ENCODE peak calls at places on chromosomes 2 and 18, in four cellular contexts. One of them, this sample, is unnamed.

GRCh38 chr18:78685980-78686530 is 293.6 kb upstream of the SALL3 start:
- DNase-seq in stomach: peak; percentile 19
- DNase-seq in heart left ventricle: no peak
- DNase-seq in NB4: no peak
- DNase-seq in this sample: no peak

GRCh38 chr2:208025814-208026184 is 472 bp upstream of the PLEKHM3 start:
- DNase-seq in stomach: no peak
- DNase-seq in heart left ventricle: no peak
- DNase-seq in NB4: peak; percentile 56
- DNase-seq in this sample: no peak

GRCh38 chr2:37471994-37472393 is 127.6 kb downstream of the QPCT start:
- DNase-seq in stomach: no peak
- DNase-seq in heart left ventricle: no peak
- DNase-seq in NB4: peak; percentile 43
- DNase-seq in this sample: no peak

GRCh38 chr2:172179045-172179742 is 76.5 kb upstream of the DLX2 start:
- DNase-seq in stomach: no peak
- DNase-seq in heart left ventricle: no peak
- DNase-seq in NB4: peak; percentile 12
- DNase-seq in this sample: no peak

GRCh38 chr2:122737429-122738077 is 982.1 kb downstream of the TSN start:
- DNase-seq in stomach: no peak
- DNase-seq in heart left ventricle: no peak
- DNase-seq in NB4: no peak
- DNase-seq in this sample: no peak

GRCh38 chr2:121335294-121336290 is 50.6 kb upstream of the TFCP2L1 start:
- DNase-seq in stomach: peak; percentile 24
- DNase-seq in heart left ventricle: no peak
- DNase-seq in NB4: no peak
- DNase-seq in this sample: no peak

GRCh38 chr18:9647496-9648323 is 33.4 kb upstream of the PPP4R1 start:
- DNase-seq in stomach: no peak
- DNase-seq in heart left ventricle: no peak
- DNase-seq in NB4: peak; percentile 8
- DNase-seq in this sample: no peak

GRCh38 chr2:6069354-6069753 is 377.2 kb downstream of the SOX11 start:
- DNase-seq in stomach: no peak
- DNase-seq in heart left ventricle: no peak
- DNase-seq in NB4: no peak
- DNase-seq in this sample: no peak

GRCh38 chr2:155377178-155377780 is 678.8 kb downstream of the KCNJ3 start:
- DNase-seq in stomach: no peak
- DNase-seq in heart left ventricle: no peak
- DNase-seq in NB4: peak; percentile 34
- DNase-seq in this sample: no peak

GRCh38 chr2:115807302-115807701 is 1364.9 kb downstream of the DPP10 start:
- DNase-seq in stomach: no peak
- DNase-seq in heart left ventricle: no peak
- DNase-seq in NB4: no peak
- DNase-seq in this sample: no peak

GRCh38 chr2:11683966-11684365 is 14.0 kb upstream of the NTSR2 start:
- DNase-seq in stomach: peak; percentile 17
- DNase-seq in heart left ventricle: no peak
- DNase-seq in NB4: no peak
- DNase-seq in this sample: no peak

GRCh38 chr2:28643324-28643723 is 108.3 kb upstream of the PPP1CB start:
- DNase-seq in stomach: peak; percentile 54
- DNase-seq in heart left ventricle: no peak
- DNase-seq in NB4: no peak
- DNase-seq in this sample: no peak

GRCh38 chr2:149438260-149438960 is 108.0 kb downstream of the LYPD6 start:
- DNase-seq in stomach: no peak
- DNase-seq in heart left ventricle: no peak
- DNase-seq in NB4: peak; percentile 49
- DNase-seq in this sample: no peak

GRCh38 chr2:36438454-36438977 is 82.9 kb downstream of the CRIM1 start:
- DNase-seq in stomach: no peak
- DNase-seq in heart left ventricle: no peak
- DNase-seq in NB4: no peak
- DNase-seq in this sample: no peak

GRCh38 chr2:75562513-75562864 is 1.8 kb upstream of the EVA1A start:
- DNase-seq in stomach: no peak
- DNase-seq in heart left ventricle: no peak
- DNase-seq in NB4: no peak
- DNase-seq in this sample: peak; percentile 88

GRCh38 chr18:79511671-79512301 is 116.1 kb downstream of the NFATC1 start:
- DNase-seq in stomach: peak; percentile 43
- DNase-seq in heart left ventricle: no peak
- DNase-seq in NB4: peak; percentile 28
- DNase-seq in this sample: no peak

GRCh38 chr2:104944495-104944894 is 90.6 kb downstream of the POU3F3 start:
- DNase-seq in stomach: no peak
- DNase-seq in heart left ventricle: no peak
- DNase-seq in NB4: peak; percentile 24
- DNase-seq in this sample: no peak

GRCh38 chr2:43186679-43187374 is 39.6 kb downstream of the ZFP36L2 start:
- DNase-seq in stomach: no peak
- DNase-seq in heart left ventricle: no peak
- DNase-seq in NB4: peak; percentile 58
- DNase-seq in this sample: no peak

GRCh38 chr2:66555076-66555475 is 120.2 kb downstream of the MEIS1 start:
- DNase-seq in stomach: no peak
- DNase-seq in heart left ventricle: no peak
- DNase-seq in NB4: no peak
- DNase-seq in this sample: no peak

GRCh38 chr2:61758991-61759390 is 94.9 kb downstream of the FAM161A start:
- DNase-seq in stomach: no peak
- DNase-seq in heart left ventricle: no peak
- DNase-seq in NB4: peak; percentile 67
- DNase-seq in this sample: no peak

GRCh38 chr18:56269958-56270357 is 368.4 kb downstream of the TXNL1 start:
- DNase-seq in stomach: no peak
- DNase-seq in heart left ventricle: no peak
- DNase-seq in NB4: no peak
- DNase-seq in this sample: no peak

GRCh38 chr2:241844066-241844728 is 14.5 kb downstream of the PDCD1 start:
- DNase-seq in stomach: peak; percentile 77
- DNase-seq in heart left ventricle: peak; percentile 84
- DNase-seq in NB4: peak; percentile 87
- DNase-seq in this sample: no peak

GRCh38 chr2:31235504-31235902 is 1.6 kb downstream of the EHD3 start:
- DNase-seq in stomach: no peak
- DNase-seq in heart left ventricle: no peak
- DNase-seq in NB4: peak; percentile 21
- DNase-seq in this sample: no peak

GRCh38 chr2:100031604-100032003 is 110.8 kb downstream of the AFF3 start:
- DNase-seq in stomach: no peak
- DNase-seq in heart left ventricle: no peak
- DNase-seq in NB4: no peak
- DNase-seq in this sample: no peak

GRCh38 chr18:43108882-43109281 is 6.6 kb downstream of the RIT2 start:
- DNase-seq in stomach: no peak
- DNase-seq in heart left ventricle: no peak
- DNase-seq in NB4: no peak
- DNase-seq in this sample: no peak
- TF ChIP-seq CTCF in stomach: no peak
- TF ChIP-seq CTCF in heart left ventricle: no peak
- TF ChIP-seq CTCF in NB4: no peak
- TF ChIP-seq CTCF in this sample: no peak

GRCh38 chr2:219499058-219499307 is 292 bp downstream of the GMPPA start:
- DNase-seq in stomach: no peak
- DNase-seq in heart left ventricle: peak; percentile 26
- DNase-seq in NB4: no peak
- DNase-seq in this sample: no peak
- TF ChIP-seq POLR2A in stomach: no peak
- TF ChIP-seq POLR2A in heart left ventricle: no peak
- TF ChIP-seq POLR2A in NB4: no peak
- TF ChIP-seq POLR2A in this sample: no peak

DNA sequence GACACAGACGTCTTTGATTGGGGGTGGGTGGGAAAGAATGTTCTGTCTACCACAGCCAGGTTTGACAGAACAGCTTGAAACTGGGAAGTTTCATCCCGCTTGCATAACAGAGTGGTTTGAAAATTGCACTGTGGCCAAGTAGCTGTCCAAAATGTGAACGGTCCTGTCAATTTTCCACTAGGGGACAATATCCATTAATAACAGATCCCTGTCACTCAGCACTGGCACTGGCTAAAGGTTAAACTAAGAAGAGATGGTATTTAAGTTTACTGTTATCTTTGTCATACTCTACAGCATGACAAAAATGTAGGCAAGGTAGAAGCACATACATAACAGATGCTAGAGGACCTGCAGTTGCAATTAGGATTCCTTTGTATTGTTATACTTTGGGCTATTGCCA is 55.6 kb upstream of the ACMSD start:
- DNase-seq in stomach: no peak
- DNase-seq in heart left ventricle: no peak
- DNase-seq in NB4: peak; percentile 67
- DNase-seq in this sample: no peak
- TF ChIP-seq CTCF in stomach: peak; percentile 51
- TF ChIP-seq CTCF in heart left ventricle: peak; percentile 20
- TF ChIP-seq CTCF in NB4: peak; percentile 39
- TF ChIP-seq CTCF in this sample: no peak

GRCh38 chr18:58843662-58844035 is 21.0 kb upstream of the ZNF532 start:
- DNase-seq in stomach: no peak
- DNase-seq in heart left ventricle: no peak
- DNase-seq in NB4: no peak
- DNase-seq in this sample: no peak

GRCh38 chr18:58844871-58845270 is 19.8 kb upstream of the ZNF532 start:
- DNase-seq in stomach: no peak
- DNase-seq in heart left ventricle: no peak
- DNase-seq in NB4: no peak
- DNase-seq in this sample: no peak

GRCh38 chr18:58838165-58838860 is 26.4 kb upstream of the ZNF532 start:
- DNase-seq in stomach: no peak
- DNase-seq in heart left ventricle: no peak
- DNase-seq in NB4: no peak
- DNase-seq in this sample: no peak

GRCh38 chr18:58842978-58843661 is 21.6 kb upstream of the ZNF532 start:
- DNase-seq in stomach: no peak
- DNase-seq in heart left ventricle: peak; percentile 71
- DNase-seq in NB4: no peak
- DNase-seq in this sample: no peak

GRCh38 chr18:58838946-58839345 is 25.7 kb upstream of the ZNF532 start:
- DNase-seq in stomach: no peak
- DNase-seq in heart left ventricle: no peak
- DNase-seq in NB4: no peak
- DNase-seq in this sample: no peak
- TF ChIP-seq POLR2A in stomach: no peak
- TF ChIP-seq POLR2A in heart left ventricle: no peak
- TF ChIP-seq POLR2A in NB4: no peak
- TF ChIP-seq POLR2A in this sample: no peak

DNA sequence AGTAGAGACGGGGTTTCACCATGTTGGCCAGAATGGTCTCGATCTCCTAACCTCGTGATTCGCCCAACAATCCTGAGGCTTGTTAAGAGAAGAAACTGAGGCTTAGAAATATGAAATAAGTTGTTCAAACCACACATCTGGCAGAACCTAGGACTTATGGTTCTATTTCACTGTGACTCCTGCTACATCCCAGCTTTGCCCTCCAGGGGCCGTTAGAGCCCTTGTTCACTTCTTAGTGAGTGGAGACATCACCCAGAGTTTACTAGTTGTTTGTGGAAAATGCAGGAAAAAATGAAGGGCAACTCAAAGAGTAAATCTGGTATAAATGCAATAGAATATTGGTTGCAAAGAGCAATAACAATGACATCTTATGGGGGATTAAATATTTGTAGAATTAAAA is 43.9 kb downstream of the MARCHF4 start:
- DNase-seq in stomach: no peak
- DNase-seq in heart left ventricle: no peak
- DNase-seq in NB4: no peak
- DNase-seq in this sample: peak; percentile 39
- TF ChIP-seq CTCF in stomach: no peak
- TF ChIP-seq CTCF in heart left ventricle: no peak
- TF ChIP-seq CTCF in NB4: peak; percentile 26
- TF ChIP-seq CTCF in this sample: no peak